ENCODE peak calls at places on chromosomes 7 and 10, in eight cellular contexts. P, V, X, B, E, N, S and Q are unnamed samples.

GRCh38 chr7:76269895-76270294 is 32.6 kb upstream of the HSPB1 start:
- DNase-seq in P (no peak), B (no peak), N (no peak), V (no peak), X (no peak), E (no peak), S (no peak), Q (no peak)

GRCh38 chr10:35442592-35442991 is 106.3 kb downstream of the CCNY start:
- DNase-seq in P (no peak), X (no peak), V (no peak), B (no peak), E (no peak), S (no peak), N (no peak), Q (no peak)

GRCh38 chr7:16791071-16791470 is 13.7 kb downstream of the AGR2 start:
- DNase-seq in S (no peak), B (no peak), E (no peak), N (no peak), P (no peak), X (no peak), V (no peak), Q (no peak)

GRCh38 chr10:33596411-33596810 is 261.9 kb upstream of the NRP1 start:
- DNase-seq in B (no peak), E (no peak), P (no peak), V (no peak), S (no peak), N (no peak), X (no peak), Q (no peak)

GRCh38 chr7:41237956-41238355 is 464.9 kb downstream of the INHBA start:
- DNase-seq in P (no peak), V (no peak), E (no peak), X (no peak), S (no peak), N (no peak), B (no peak), Q (no peak)

GRCh38 chr10:93579089-93579488 is 12.6 kb downstream of the FFAR4 start:
- DNase-seq in V (peak; percentile 22), N (peak; percentile 60), B (no peak), P (peak; percentile 61), X (no peak), S (no peak), E (no peak), Q (peak; percentile 34)

GRCh38 chr10:98463976-98464754 is 17.4 kb upstream of the HPS1 start:
- DNase-seq in S (no peak), X (no peak), P (peak; percentile 14), E (peak; percentile 59), B (no peak), N (no peak), V (peak; percentile 12), Q (no peak)

GRCh38 chr7:30226593-30227268 is 57.7 kb upstream of the ZNRF2 start:
- DNase-seq in V (no peak), P (peak; percentile 69), N (peak; percentile 73), S (no peak), X (peak; percentile 47), E (peak; percentile 28), B (peak; percentile 41), Q (peak; percentile 63)

GRCh38 chr7:88396295-88396947 is 89.7 kb upstream of the STEAP4 start:
- DNase-seq in B (no peak), P (no peak), S (no peak), E (no peak), N (no peak), X (no peak), V (no peak), Q (no peak)

GRCh38 chr7:88396948-88397322 is 90.2 kb upstream of the STEAP4 start:
- DNase-seq in N (no peak), B (no peak), X (no peak), V (no peak), E (no peak), P (no peak), S (no peak), Q (no peak)

GRCh38 chr7:88395720-88396119 is 89.0 kb upstream of the STEAP4 start:
- DNase-seq in B (no peak), N (no peak), S (no peak), P (no peak), X (no peak), V (no peak), E (no peak), Q (no peak)

GRCh38 chr7:88386757-88387156 is 80.1 kb upstream of the STEAP4 start:
- DNase-seq in E (no peak), P (no peak), B (no peak), X (no peak), N (no peak), V (no peak), S (no peak), Q (no peak)

GRCh38 chr7:88391247-88391646 is 84.6 kb upstream of the STEAP4 start:
- DNase-seq in P (no peak), X (no peak), E (no peak), N (no peak), S (no peak), V (no peak), B (no peak), Q (no peak)
- TF ChIP-seq RAD21 in P (no peak), X (no peak), E (no peak), N (no peak), S (no peak), V (no peak), B (no peak), Q (no peak)

DNA sequence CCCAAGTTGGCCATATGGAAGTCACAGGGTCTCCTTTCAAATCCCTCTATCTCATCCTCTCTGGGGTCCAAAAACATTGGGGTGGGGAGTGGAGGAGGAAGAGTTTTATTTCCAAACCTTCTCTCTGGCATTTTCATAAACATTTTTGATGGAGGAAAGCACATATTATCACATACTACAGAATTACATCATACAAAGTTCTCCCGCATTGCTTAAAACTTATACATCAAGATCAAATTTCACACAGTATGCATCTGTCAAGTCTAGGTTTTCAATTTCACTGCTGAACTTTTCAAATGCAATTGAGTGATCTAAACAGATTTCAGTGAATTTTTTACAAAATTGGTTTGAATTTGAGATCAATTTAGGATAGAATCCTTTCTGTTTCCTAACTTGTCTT is 6.1 kb downstream of the TMEM26 start:
- DNase-seq in B (no peak), N (no peak), S (no peak), X (no peak), V (peak; percentile 36), E (no peak), P (no peak), Q (no peak)
- H3K4me2 ChIP-seq in B (no peak overlapping the region), N (no peak overlapping the region), S (no peak overlapping the region), X (no peak overlapping the region), V (no peak overlapping the region), E (no peak overlapping the region), P (no peak overlapping the region), Q (no peak overlapping the region)

GRCh38 chr7:134452419-134452827 is 6.5 kb downstream of the AKR1B1 start:
- DNase-seq in N (no peak), V (no peak), B (no peak), X (no peak), S (no peak), P (no peak), E (no peak), Q (no peak)
- TF ChIP-seq RAD21 in N (no peak), V (no peak), B (no peak), X (no peak), S (no peak), P (no peak), E (no peak), Q (no peak)

GRCh38 chr10:68110027-68110426 is 739 bp downstream of the MYPN start:
- DNase-seq in V (peak; percentile 81), B (no peak), P (no peak), E (no peak), S (no peak), N (no peak), X (no peak), Q (no peak)
- H3K4me2 ChIP-seq in V (peak overlapping the region; percentile 82), B (no peak overlapping the region), P (peak overlapping the region; percentile 49), E (no peak overlapping the region), S (no peak overlapping the region), N (no peak overlapping the region), X (peak overlapping the region; percentile 33), Q (no peak overlapping the region)